ENCODE peak calls at places on chromosomes 6 and 20, in ten cellular contexts. M is H1, F is left ventricle myocardium inferior, A is adrenal gland, Q is esophagus squamous epithelium, X is cardiac muscle cell, C is H9, S is endodermal cell, B is osteoblast, T is AG04450. E is an unnamed sample.

GRCh38 chr6:83815631-83816030 is 37.5 kb upstream of the RIPPLY2 start:
- DNase-seq in M (no peak), F (no peak), A (no peak), Q (no peak), X (peak; percentile 6), C (no peak), S (no peak), B (no peak), T (no peak), E (no peak)

GRCh38 chr6:57255451-57256181 is 33.5 kb upstream of the RAB23 start:
- DNase-seq in M (no peak), F (no peak), A (no peak), Q (no peak), X (no peak), C (no peak), S (no peak), B (no peak), T (no peak), E (no peak)

GRCh38 chr6:36312854-36313627 is 23.6 kb downstream of the BNIP5 start:
- DNase-seq in M (no peak), F (no peak), A (no peak), Q (no peak), X (peak; percentile 35), C (no peak), S (no peak), B (no peak), T (no peak), E (no peak)

GRCh38 chr6:135675862-135676261 is 175.6 kb upstream of the PDE7B start:
- DNase-seq in M (no peak), F (no peak), A (no peak), Q (no peak), X (peak; percentile 54), C (peak; percentile 36), S (peak; percentile 72), B (no peak), T (no peak), E (peak; percentile 60)

GRCh38 chr20:19254086-19254821 is 41.8 kb downstream of the SLC24A3 start:
- DNase-seq in M (peak; percentile 24), F (no peak), A (no peak), Q (no peak), X (peak; percentile 43), C (no peak), S (peak; percentile 12), B (no peak), T (no peak), E (no peak)

GRCh38 chr20:19993937-19994667 is 23.1 kb upstream of the NAA20 start:
- DNase-seq in M (no peak), F (peak; percentile 49), A (no peak), Q (no peak), X (peak; percentile 50), C (no peak), S (no peak), B (no peak), T (no peak), E (no peak)

GRCh38 chr6:150915868-150916267 is 50.4 kb downstream of the MTHFD1L start:
- DNase-seq in M (no peak), F (no peak), A (no peak), Q (no peak), X (peak; percentile 90), C (no peak), S (no peak), B (peak; percentile 82), T (no peak), E (no peak)

GRCh38 chr6:20875369-20875963 is 341.2 kb downstream of the CDKAL1 start:
- DNase-seq in M (no peak), F (no peak), A (no peak), Q (no peak), X (peak; percentile 74), C (no peak), S (no peak), B (no peak), T (peak; percentile 18), E (peak; percentile 47)

GRCh38 chr6:98107801-98108200 is 726.6 kb upstream of the POU3F2 start:
- DNase-seq in M (no peak), F (no peak), A (no peak), Q (no peak), X (no peak), C (no peak), S (no peak), B (no peak), T (no peak), E (no peak)

GRCh38 chr6:8633762-8634161 is 198.4 kb upstream of the SLC35B3 start:
- DNase-seq in M (no peak), F (no peak), A (no peak), Q (no peak), X (no peak), C (no peak), S (no peak), B (no peak), T (no peak), E (no peak)

GRCh38 chr20:4083103-4083864 is 67.9 kb upstream of the RNF24 start:
- DNase-seq in M (peak; percentile 56), F (no peak), A (peak; percentile 44), Q (no peak), X (no peak), C (no peak), S (peak; percentile 75), B (peak; percentile 53), T (no peak), E (no peak)

GRCh38 chr20:44800398-44801046 is 9.8 kb downstream of the RIMS4 start:
- DNase-seq in M (peak; percentile 75), F (no peak), A (no peak), Q (no peak), X (no peak), C (peak; percentile 43), S (peak; percentile 77), B (no peak), T (no peak), E (no peak)
- TF ChIP-seq CTCF in M (peak; percentile 45), F (peak; percentile 15), A (no peak), Q (no peak), X (peak; percentile 38), C (peak; percentile 71), S (peak; percentile 76), B (peak; percentile 44), T (peak; percentile 28), E (peak; percentile 31)

GRCh38 chr6:111843347-111844147 is 29.7 kb downstream of the FYN start:
- DNase-seq in M (no peak), F (no peak), A (no peak), Q (no peak), X (no peak), C (no peak), S (no peak), B (no peak), T (no peak), E (no peak)
- H3K27ac ChIP-seq in M (no peak overlapping the region), F (peak overlapping the region; percentile 53), A (no peak overlapping the region), Q (no peak overlapping the region), X (peak overlapping the region; percentile 80), C (no peak overlapping the region), S (peak overlapping the region; percentile 89), B (peak overlapping the region; percentile 91), T (no peak overlapping the region), E (no peak overlapping the region)

GRCh38 chr6:39228992-39229767 is at the start of gene KCNK5:
- DNase-seq in M (peak; percentile 93), F (peak; percentile 64), A (peak; percentile 77), Q (peak; percentile 9), X (peak; percentile 67), C (peak; percentile 94), S (peak; percentile 95), B (peak; percentile 88), T (no peak), E (no peak)
- TF ChIP-seq CTCF in M (peak; percentile 83), F (peak; percentile 61), A (peak; percentile 65), Q (peak; percentile 85), X (peak; percentile 43), C (peak; percentile 96), S (peak; percentile 98), B (peak; percentile 16), T (peak; percentile 24), E (no peak)

DNA sequence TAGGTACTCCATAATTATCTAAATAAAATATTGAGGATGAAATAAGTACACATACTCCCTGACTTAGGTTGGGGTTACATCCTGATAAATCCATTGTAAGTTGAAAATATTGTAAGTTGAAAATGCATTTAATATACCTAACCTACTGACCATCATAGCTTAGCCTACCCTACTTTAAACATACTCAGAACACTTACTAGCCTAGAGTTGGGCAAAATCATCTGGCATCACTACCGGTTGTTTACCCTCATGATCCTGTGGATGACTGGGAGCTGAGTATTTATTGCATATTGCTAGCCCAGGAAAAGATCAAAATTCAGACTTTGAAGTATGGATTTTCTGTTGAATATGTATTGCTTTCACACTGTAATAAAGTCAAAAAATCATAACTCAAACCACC is 467.3 kb downstream of the C6orf118 start:
- DNase-seq in M (no peak), F (no peak), A (no peak), Q (no peak), X (no peak), C (no peak), S (no peak), B (no peak), T (no peak), E (no peak)
- H3K27ac ChIP-seq in M (no peak overlapping the region), F (no peak overlapping the region), A (no peak overlapping the region), Q (no peak overlapping the region), X (no peak overlapping the region), C (no peak overlapping the region), S (no peak overlapping the region), B (no peak overlapping the region), T (no peak overlapping the region), E (no peak overlapping the region)

GRCh38 chr6:99130897-99131873 is 183.4 kb upstream of the FBXL4 start:
- DNase-seq in M (no peak), F (no peak), A (no peak), Q (no peak), X (no peak), C (no peak), S (peak; percentile 53), B (no peak), T (no peak), E (no peak)
- TF ChIP-seq CTCF in M (peak; percentile 43), F (peak; percentile 14), A (no peak), Q (no peak), X (no peak), C (peak; percentile 52), S (peak; percentile 57), B (no peak), T (no peak), E (peak; percentile 2)

GRCh38 chr6:39714802-39715201 is 10.4 kb downstream of the KIF6 start:
- DNase-seq in M (no peak), F (no peak), A (no peak), Q (no peak), X (no peak), C (no peak), S (no peak), B (no peak), T (no peak), E (no peak)
- H3K27ac ChIP-seq in M (no peak overlapping the region), F (no peak overlapping the region), A (no peak overlapping the region), Q (no peak overlapping the region), X (no peak overlapping the region), C (no peak overlapping the region), S (no peak overlapping the region), B (no peak overlapping the region), T (no peak overlapping the region), E (no peak overlapping the region)

DNA sequence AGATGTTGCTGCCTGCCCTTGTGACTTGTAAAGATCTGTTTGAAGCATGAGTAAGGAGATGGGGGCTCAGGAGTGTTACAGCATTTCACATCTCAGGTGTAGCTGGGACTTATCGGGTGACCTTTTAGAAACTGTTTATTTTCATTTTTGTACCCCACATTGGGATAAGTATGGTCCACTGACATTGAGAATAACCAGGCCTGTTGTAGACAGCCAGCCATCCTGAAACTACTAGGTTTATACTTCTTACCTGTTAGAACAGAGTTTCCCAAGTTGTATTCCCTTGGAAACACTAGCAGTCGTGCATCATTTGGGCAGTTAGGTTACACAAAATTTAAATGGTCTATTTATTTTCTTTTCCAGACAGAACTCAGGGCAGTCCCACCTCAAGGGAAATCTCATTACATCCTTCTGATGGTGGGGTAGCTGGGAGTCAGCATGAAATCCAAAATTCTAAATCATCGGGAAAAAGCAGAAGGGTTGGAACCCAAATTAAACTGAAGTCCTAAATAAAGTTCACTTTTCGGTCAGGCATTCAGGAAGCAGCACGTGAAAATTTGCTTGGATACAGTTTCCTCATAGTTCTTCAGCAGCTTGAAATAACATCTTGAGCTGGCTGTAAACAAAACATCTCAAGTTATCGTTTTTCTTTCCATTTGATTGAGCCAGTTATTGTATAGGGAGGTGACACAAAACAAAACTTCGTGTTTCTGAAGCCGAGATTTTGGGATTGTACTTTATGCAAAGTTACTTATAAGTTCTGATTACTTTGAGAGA is 30.5 kb downstream of the FOXO3 start:
- DNase-seq in M (no peak), F (no peak), A (no peak), Q (no peak), X (no peak), C (no peak), S (no peak), B (no peak), T (no peak), E (no peak)
- TF ChIP-seq CTCF in M (no peak), F (no peak), A (no peak), Q (no peak), X (no peak), C (no peak), S (no peak), B (no peak), T (no peak), E (no peak)

E was measured in WERI-Rb-1.